ENCODE peak calls at places on chromosomes 1 and 21, in eight cellular contexts. I is OCI-LY7, F is HCT116, Q is GM23248, U is hepatocyte, C is neural progenitor cell, V is GM23338, L is PC-3. P is an unnamed sample.

GRCh38 chr1:67137307-67137753 is 2.6 kb upstream of the C1orf141 start:
- DNase-seq in I (no peak), F (no peak), Q (no peak), U (peak; percentile 75), C (peak; percentile 45), V (peak; percentile 25), L (peak; percentile 24), P (no peak)

GRCh38 chr1:1157914-1158710 is 15.6 kb upstream of the TTLL10 start:
- DNase-seq in I (peak; percentile 27), F (no peak), Q (peak; percentile 63), U (peak; percentile 73), C (peak; percentile 77), V (peak; percentile 77), L (peak; percentile 65), P (no peak)

GRCh38 chr1:162171078-162171477 is 101.6 kb downstream of the NOS1AP start:
- DNase-seq in I (no peak), F (no peak), Q (peak; percentile 41), U (no peak), C (no peak), V (no peak), L (no peak), P (no peak)

GRCh38 chr1:77271851-77272250 is 10.0 kb upstream of the AK5 start:
- DNase-seq in I (no peak), F (no peak), Q (peak; percentile 73), U (no peak), C (no peak), V (no peak), L (no peak), P (no peak)

GRCh38 chr1:161382214-161383019 is 14.7 kb upstream of the CFAP126 start:
- DNase-seq in I (peak; percentile 74), F (peak; percentile 45), Q (peak; percentile 85), U (peak; percentile 71), C (peak; percentile 59), V (peak; percentile 81), L (peak; percentile 91), P (peak; percentile 60)

GRCh38 chr1:78673120-78673519 is 23.5 kb downstream of the IFI44 start:
- DNase-seq in I (no peak), F (no peak), Q (no peak), U (peak; percentile 21), C (peak; percentile 39), V (peak; percentile 70), L (no peak), P (no peak)

GRCh38 chr1:32989160-32989894 is 24.7 kb upstream of the RNF19B start:
- DNase-seq in I (no peak), F (peak; percentile 63), Q (peak; percentile 97), U (no peak), C (no peak), V (no peak), L (peak; percentile 86), P (no peak)

GRCh38 chr1:3409737-3410434 is 44.6 kb upstream of the ARHGEF16 start:
- DNase-seq in I (no peak), F (no peak), Q (peak; percentile 91), U (peak; percentile 76), C (peak; percentile 85), V (peak; percentile 25), L (peak; percentile 80), P (peak; percentile 86)

GRCh38 chr1:56586502-56586901 is 7.1 kb upstream of the PLPP3 start:
- DNase-seq in I (no peak), F (no peak), Q (no peak), U (no peak), C (no peak), V (no peak), L (no peak), P (no peak)

GRCh38 chr1:193036337-193037047 is 22.7 kb downstream of the UCHL5 start:
- DNase-seq in I (no peak), F (no peak), Q (no peak), U (no peak), C (no peak), V (no peak), L (no peak), P (no peak)

GRCh38 chr1:213724640-213725536 is 262.9 kb upstream of the PROX1 start:
- DNase-seq in I (no peak), F (no peak), Q (peak; percentile 43), U (peak; percentile 54), C (peak; percentile 33), V (no peak), L (no peak), P (no peak)

GRCh38 chr21:33403786-33404571 is 766 bp downstream of the IFNGR2 start:
- DNase-seq in I (peak; percentile 72), F (no peak), Q (peak; percentile 86), U (peak; percentile 72), C (peak; percentile 68), V (peak; percentile 67), L (peak; percentile 41), P (peak; percentile 76)

GRCh38 chr1:98119793-98120192 is 199.0 kb upstream of the DPYD start:
- DNase-seq in I (no peak), F (no peak), Q (peak; percentile 27), U (peak; percentile 51), C (peak; percentile 59), V (peak; percentile 60), L (peak; percentile 62), P (no peak)

GRCh38 chr1:208988811-208989222 is 594.7 kb upstream of the CAMK1G start:
- DNase-seq in I (peak; percentile 13), F (no peak), Q (peak; percentile 58), U (peak; percentile 43), C (no peak), V (no peak), L (peak; percentile 62), P (peak; percentile 35)

GRCh38 chr21:45512626-45513002 is 29.6 kb downstream of the SLC19A1 start:
- DNase-seq in I (no peak), F (no peak), Q (no peak), U (no peak), C (no peak), V (no peak), L (no peak), P (no peak)

GRCh38 chr21:26846036-26846931 is 1.1 kb upstream of the ADAMTS1 start:
- DNase-seq in I (no peak), F (no peak), Q (peak; percentile 86), U (peak; percentile 90), C (peak; percentile 79), V (peak; percentile 81), L (peak; percentile 69), P (peak; percentile 76)

GRCh38 chr1:245051349-245052221 is 103.2 kb upstream of the KIF26B start:
- DNase-seq in I (no peak), F (no peak), Q (no peak), U (peak; percentile 51), C (no peak), V (peak; percentile 66), L (no peak), P (no peak)

GRCh38 chr1:211183924-211184323 is 50.0 kb upstream of the KCNH1 start:
- DNase-seq in I (no peak), F (no peak), Q (no peak), U (no peak), C (no peak), V (no peak), L (peak; percentile 30), P (no peak)

GRCh38 chr21:42025392-42026071 is 15.4 kb upstream of the ZBTB21 start:
- DNase-seq in I (no peak), F (no peak), Q (peak; percentile 92), U (peak; percentile 28), C (no peak), V (no peak), L (no peak), P (no peak)

DNA sequence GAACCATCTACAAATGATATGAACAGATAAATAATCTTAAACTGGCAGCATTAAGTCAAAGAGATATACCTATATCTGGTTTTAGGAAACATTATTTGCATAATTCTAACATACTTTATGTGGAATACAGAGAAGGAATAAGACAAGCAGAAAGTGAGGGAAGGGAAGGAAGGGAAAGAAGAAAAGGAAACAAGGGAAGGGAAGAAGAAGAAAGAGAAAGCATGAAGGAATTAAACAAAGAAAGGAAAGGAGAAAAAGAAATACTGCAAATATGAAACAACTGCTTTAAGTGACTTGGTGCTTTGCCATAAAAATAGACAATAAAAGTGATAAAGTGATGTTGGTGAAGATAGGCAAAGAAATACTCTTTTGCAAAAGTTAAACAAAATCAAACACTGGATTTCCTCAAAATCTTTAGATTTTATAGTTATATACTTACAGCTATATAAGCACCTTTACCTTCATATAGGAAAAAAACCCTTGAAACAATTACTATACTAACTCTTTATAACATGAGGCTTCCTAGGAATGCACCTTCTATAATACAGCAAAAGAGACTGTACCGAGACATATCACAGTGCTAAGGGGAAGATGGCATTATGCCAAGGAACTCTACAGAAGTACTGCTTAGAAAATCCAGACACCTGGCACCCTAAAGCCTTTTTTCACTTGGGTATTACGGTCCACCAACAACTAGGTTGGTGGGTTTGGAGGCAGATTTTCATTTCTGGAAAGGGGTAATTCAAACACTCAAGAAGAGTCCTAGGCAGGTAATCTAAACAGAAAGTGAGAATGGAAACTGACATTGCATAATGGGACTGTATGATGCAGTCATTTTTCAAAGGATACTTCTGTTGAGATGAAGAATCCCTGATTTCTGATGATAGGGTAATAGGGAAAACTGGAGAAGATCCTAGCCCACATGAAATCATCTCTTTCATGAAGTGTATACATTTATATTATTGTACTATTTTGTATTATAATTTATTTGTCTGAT is 19.8 kb downstream of the SCMH1 start:
- DNase-seq in I (no peak), F (no peak), Q (no peak), U (peak; percentile 25), C (no peak), V (no peak), L (no peak), P (no peak)
- TF ChIP-seq EZH2phosphoT487 in I (no peak), F (no peak), Q (no peak), U (no peak), C (no peak), V (no peak), L (no peak), P (no peak)

GRCh38 chr1:59730759-59731478 is 83.8 kb upstream of the HOOK1 start:
- DNase-seq in I (no peak), F (peak; percentile 71), Q (peak; percentile 97), U (peak; percentile 85), C (no peak), V (no peak), L (peak; percentile 91), P (no peak)
- TF ChIP-seq EZH2phosphoT487 in I (no peak), F (no peak), Q (no peak), U (no peak), C (no peak), V (no peak), L (no peak), P (no peak)

GRCh38 chr1:41657101-41657500 is 172.6 kb upstream of the EDN2 start:
- DNase-seq in I (no peak), F (no peak), Q (no peak), U (no peak), C (no peak), V (no peak), L (no peak), P (no peak)
- TF ChIP-seq EZH2phosphoT487 in I (no peak), F (no peak), Q (no peak), U (no peak), C (no peak), V (no peak), L (no peak), P (no peak)

GRCh38 chr1:151175910-151176309 is at the start of gene TMOD4:
- DNase-seq in I (peak; percentile 51), F (no peak), Q (peak; percentile 54), U (peak; percentile 30), C (peak; percentile 13), V (peak; percentile 54), L (no peak), P (peak; percentile 67)
- TF ChIP-seq EZH2phosphoT487 in I (no peak), F (no peak), Q (no peak), U (no peak), C (no peak), V (no peak), L (no peak), P (no peak)

GRCh38 chr1:51433269-51433971 is 85.6 kb downstream of the EPS15 start:
- DNase-seq in I (peak; percentile 33), F (no peak), Q (no peak), U (no peak), C (no peak), V (no peak), L (peak; percentile 51), P (no peak)
- TF ChIP-seq EZH2phosphoT487 in I (no peak), F (no peak), Q (no peak), U (no peak), C (no peak), V (no peak), L (no peak), P (no peak)

P was measured in SK-N-SH.